ENCODE peak calls at places on chromosomes 3 and 15, in nine cellular contexts. J is NT2/D1, D is colonic mucosa, T is hepatocyte, Q is GM23338, Z is A673, H is upper lobe of left lung, X is kidney, K is heart left ventricle. W is an unnamed sample.
A peak's percentile ranks its signal among the peaks of the same experiment; 100 is the strongest.

GRCh38 chr3:149599236-149599635 is 58.6 kb downstream of the WWTR1 start:
- DNase-seq in J (no peak), D (no peak), T (no peak), Q (no peak), Z (no peak), H (no peak), X (no peak), K (peak; percentile 52), W (no peak)

GRCh38 chr15:47186071-47186470 is 531.2 kb upstream of the SEMA6D start:
- DNase-seq in J (no peak), D (no peak), T (no peak), Q (no peak), Z (no peak), H (no peak), X (no peak), K (no peak), W (no peak)

GRCh38 chr3:78867409-78868372 is 900.1 kb downstream of the ROBO1 start:
- DNase-seq in J (no peak), D (no peak), T (no peak), Q (no peak), Z (peak; percentile 85), H (no peak), X (no peak), K (no peak), W (no peak)

GRCh38 chr15:53627279-53627678 is 132.2 kb downstream of the WDR72 start:
- DNase-seq in J (no peak), D (no peak), T (no peak), Q (no peak), Z (no peak), H (no peak), X (no peak), K (no peak), W (no peak)

GRCh38 chr3:67653425-67654098 is 850 bp downstream of the SUCLG2 start:
- DNase-seq in J (peak; percentile 15), D (no peak), T (no peak), Q (peak; percentile 11), Z (peak; percentile 25), H (no peak), X (no peak), K (no peak), W (no peak)

GRCh38 chr15:50906954-50907865 is 1.3 kb upstream of the AP4E1 start:
- DNase-seq in J (no peak), D (peak; percentile 56), T (peak; percentile 52), Q (no peak), Z (no peak), H (no peak), X (no peak), K (no peak), W (no peak)

GRCh38 chr3:63576826-63577225 is 75.6 kb upstream of the SNTN start:
- DNase-seq in J (no peak), D (peak; percentile 34), T (peak; percentile 54), Q (peak; percentile 67), Z (no peak), H (no peak), X (no peak), K (no peak), W (no peak)

GRCh38 chr3:27669505-27670085 is 52.5 kb downstream of the EOMES start:
- DNase-seq in J (no peak), D (no peak), T (no peak), Q (no peak), Z (no peak), H (no peak), X (no peak), K (no peak), W (no peak)

GRCh38 chr3:118587037-118587741 is 447.5 kb downstream of the IGSF11 start:
- DNase-seq in J (no peak), D (no peak), T (no peak), Q (no peak), Z (no peak), H (no peak), X (no peak), K (no peak), W (no peak)

GRCh38 chr3:30843950-30844349 is 50.5 kb downstream of the GADL1 start:
- DNase-seq in J (no peak), D (no peak), T (no peak), Q (no peak), Z (no peak), H (peak; percentile 48), X (no peak), K (no peak), W (no peak)

GRCh38 chr3:184568591-184568917 is 7.0 kb downstream of the EPHB3 start:
- DNase-seq in J (no peak), D (no peak), T (no peak), Q (no peak), Z (no peak), H (peak; percentile 47), X (no peak), K (no peak), W (no peak)

GRCh38 chr15:80875568-80875967 is 96.4 kb downstream of the CEMIP start:
- DNase-seq in J (no peak), D (no peak), T (no peak), Q (no peak), Z (no peak), H (no peak), X (no peak), K (peak; percentile 53), W (no peak)

GRCh38 chr15:28975766-28976179 is 90.0 kb downstream of the APBA2 start:
- DNase-seq in J (no peak), D (peak; percentile 41), T (peak; percentile 68), Q (peak; percentile 85), Z (peak; percentile 55), H (no peak), X (no peak), K (no peak), W (peak; percentile 59)

GRCh38 chr3:172716476-172716875 is 5.6 kb upstream of the NCEH1 start:
- DNase-seq in J (no peak), D (no peak), T (no peak), Q (no peak), Z (no peak), H (no peak), X (no peak), K (peak; percentile 28), W (peak; percentile 78)

DNA sequence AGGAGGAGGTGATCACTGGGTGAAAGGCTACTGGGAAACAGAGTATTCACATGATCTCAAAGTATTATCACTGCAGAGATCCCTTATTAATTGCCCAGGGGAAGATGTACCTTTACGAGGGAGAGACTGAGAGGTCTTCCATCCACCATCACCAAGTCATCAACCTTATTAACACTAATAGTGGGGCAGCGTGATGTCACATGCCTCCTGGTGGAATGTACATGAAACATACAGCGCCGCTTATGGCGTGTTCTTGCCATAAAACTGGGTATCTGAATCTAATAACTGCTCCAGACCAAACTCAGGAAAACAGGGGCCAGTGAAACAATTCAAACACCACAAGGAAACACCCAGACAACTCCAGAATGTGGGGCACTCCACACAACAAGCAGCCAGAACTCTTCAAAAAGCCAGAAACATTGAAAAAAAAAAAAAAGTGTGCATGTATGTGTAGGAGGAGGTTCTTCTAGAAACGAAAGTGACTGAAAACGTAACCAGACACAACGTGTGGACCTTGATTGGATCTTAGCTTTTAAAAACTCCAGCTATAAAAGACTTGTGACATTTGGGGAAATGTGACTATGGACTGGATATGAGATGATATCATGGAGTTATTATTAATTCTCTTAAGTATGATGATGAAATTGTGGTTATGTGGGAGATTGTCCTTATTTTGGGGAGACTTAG is 4.6 kb downstream of the STIMATE start:
- DNase-seq in J (no peak), D (no peak), T (no peak), Q (no peak), Z (no peak), H (no peak), X (no peak), K (no peak), W (no peak)
- H3K4me3 ChIP-seq in J (no peak overlapping the region), D (no peak overlapping the region), T (no peak overlapping the region), Q (no peak overlapping the region), Z (no peak overlapping the region), H (peak overlapping the region; percentile 0), X (no peak overlapping the region), K (peak overlapping the region; percentile 13), W (peak overlapping the region; percentile 14)

GRCh38 chr3:141286856-141287255 is 55.2 kb downstream of the PXYLP1 start:
- DNase-seq in J (no peak), D (no peak), T (no peak), Q (no peak), Z (no peak), H (peak; percentile 45), X (no peak), K (no peak), W (no peak)

GRCh38 chr3:141288331-141288990 is 56.8 kb downstream of the PXYLP1 start:
- DNase-seq in J (no peak), D (no peak), T (no peak), Q (no peak), Z (no peak), H (no peak), X (no peak), K (no peak), W (no peak)

GRCh38 chr3:141287326-141287725 is 55.7 kb downstream of the PXYLP1 start:
- DNase-seq in J (no peak), D (no peak), T (no peak), Q (no peak), Z (no peak), H (no peak), X (no peak), K (no peak), W (no peak)

GRCh38 chr3:141291610-141292345 is 60.2 kb downstream of the PXYLP1 start:
- DNase-seq in J (no peak), D (no peak), T (no peak), Q (no peak), Z (no peak), H (no peak), X (no peak), K (no peak), W (no peak)

DNA sequence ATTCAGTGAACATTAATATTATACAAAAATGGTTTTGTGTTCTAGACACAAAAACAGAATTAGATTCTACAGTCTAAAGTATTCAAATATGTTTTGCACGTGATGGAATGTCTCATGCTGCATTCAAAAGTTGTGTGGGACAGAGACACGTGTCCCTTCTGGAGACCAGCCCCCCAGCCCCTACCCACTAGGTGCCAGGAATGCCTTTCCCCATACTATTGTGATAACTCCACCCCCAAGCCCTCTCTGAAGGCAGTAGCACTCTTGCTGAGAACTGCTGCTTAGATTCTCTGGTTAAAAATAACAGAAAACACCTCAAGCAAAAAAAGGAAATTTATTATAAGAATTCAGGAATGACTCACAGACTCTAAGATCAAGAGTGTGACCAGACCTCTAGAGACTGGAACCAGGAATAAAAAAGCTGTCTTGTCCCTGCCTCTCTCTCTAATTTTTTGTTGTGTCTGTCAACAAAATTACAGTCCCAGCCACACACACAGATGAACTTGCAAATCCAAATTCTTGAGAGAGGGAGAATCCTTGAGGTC is 57.7 kb downstream of the PXYLP1 start:
- DNase-seq in J (no peak), D (no peak), T (no peak), Q (no peak), Z (no peak), H (no peak), X (no peak), K (no peak), W (no peak)
- H3K36me3 ChIP-seq in J (peaks cover 5% of the 10 kb centered on the region), D (no peaks in the 10 kb centered on the region), T (no peaks in the 10 kb centered on the region), Q (no peaks in the 10 kb centered on the region), Z (no peaks in the 10 kb centered on the region), H (peaks cover 9% of the 10 kb centered on the region), X (peaks cover 2% of the 10 kb centered on the region), K (peaks cover 42% of the 10 kb centered on the region), W (no peaks in the 10 kb centered on the region)

GRCh38 chr3:56800373-56801150 is 1.2 kb downstream of the ARHGEF3 start:
- DNase-seq in J (no peak), D (peak; percentile 40), T (no peak), Q (no peak), Z (no peak), H (no peak), X (peak; percentile 72), K (no peak), W (no peak)
- H3K4me3 ChIP-seq in J (peak overlapping the region; percentile 77), D (peak overlapping the region; percentile 85), T (peak overlapping the region; percentile 76), Q (peak overlapping the region; percentile 87), Z (no peak overlapping the region), H (peak overlapping the region; percentile 71), X (peak overlapping the region; percentile 96), K (peak overlapping the region; percentile 93), W (no peak overlapping the region)

GRCh38 chr3:17154941-17155340 is 270.2 kb downstream of the PLCL2 start:
- DNase-seq in J (no peak), D (no peak), T (no peak), Q (no peak), Z (no peak), H (no peak), X (no peak), K (no peak), W (no peak)
- H3K36me3 ChIP-seq in J (peaks cover 5% of the 10 kb centered on the region), D (no peaks in the 10 kb centered on the region), T (no peaks in the 10 kb centered on the region), Q (no peaks in the 10 kb centered on the region), Z (no peaks in the 10 kb centered on the region), H (peaks cover 58% of the 10 kb centered on the region), X (peaks cover 13% of the 10 kb centered on the region), K (peaks cover 50% of the 10 kb centered on the region), W (no peaks in the 10 kb centered on the region)

W was measured in aorta.